ENCODE peak calls at places on chromosomes 6 and 20, in five cellular contexts. G is COR-L47, H is astrocyte of the spinal cord, E is HL-60, X is HepG2. Z is an unnamed sample.

GRCh38 chr20:2757969-2758368 is 42.5 kb downstream of the CPXM1 start:
- DNase-seq in E (no peak), X (no peak), G (no peak), H (no peak), Z (no peak)

GRCh38 chr20:33561981-33562601 is 72.2 kb downstream of the CBFA2T2 start:
- DNase-seq in G (peak; percentile 98), X (peak; percentile 93), H (peak; percentile 84), E (no peak), Z (peak; percentile 95)

GRCh38 chr6:14197118-14197517 is 79.5 kb downstream of the CD83 start:
- DNase-seq in E (no peak), X (no peak), G (no peak), H (no peak), Z (no peak)

GRCh38 chr20:34970193-34971037 is 14.7 kb downstream of the MYH7B start:
- DNase-seq in G (no peak), X (no peak), E (no peak), H (no peak), Z (no peak)

GRCh38 chr6:63346217-63346834 is 26.5 kb upstream of the LGSN start:
- DNase-seq in E (no peak), X (no peak), G (no peak), H (no peak), Z (no peak)

GRCh38 chr20:9179193-9179802 is 110.4 kb downstream of the PLCB4 start:
- DNase-seq in H (peak; percentile 63), E (no peak), G (no peak), X (no peak), Z (no peak)

GRCh38 chr20:64111841-64112641 is 4.7 kb upstream of the NPBWR2 start:
- DNase-seq in E (peak; percentile 50), G (no peak), H (no peak), X (no peak), Z (no peak)

GRCh38 chr6:28634758-28635546 is 109.3 kb downstream of the GPX5 start:
- DNase-seq in G (peak; percentile 8), E (no peak), X (peak; percentile 50), H (no peak), Z (no peak)